ENCODE peak calls at places on chromosomes 16 and 17, in six cellular contexts. Z, B, Y, U, T and C are unnamed samples.

GRCh38 chr16:15598648-15599190 is 44.2 kb downstream of the MARF1 start:
- DNase-seq in Y (no peak), U (no peak), B (no peak), T (no peak), Z (no peak), C (no peak)

GRCh38 chr17:3571043-3571900 is 13.7 kb upstream of the TRPV3 start:
- DNase-seq in U (no peak), Y (no peak), Z (peak; percentile 31), B (no peak), T (no peak), C (no peak)

GRCh38 chr16:35506018-35506897 is 2046.8 kb downstream of the TP53TG3F start:
- DNase-seq in T (no peak), Z (no peak), U (no peak), Y (no peak), B (no peak), C (no peak)

GRCh38 chr17:77503293-77503655 is 362.5 kb downstream of the SEC14L1 start:
- DNase-seq in B (no peak), Y (no peak), Z (no peak), U (no peak), T (no peak), C (no peak)

GRCh38 chr17:36835036-36835435 is 102.2 kb upstream of the LHX1 start:
- DNase-seq in Z (no peak), U (no peak), Y (no peak), T (no peak), B (no peak), C (no peak)

GRCh38 chr17:64150237-64151015 is 20.5 kb upstream of the ERN1 start:
- DNase-seq in U (no peak), B (no peak), T (no peak), Y (no peak), Z (peak; percentile 41), C (no peak)

GRCh38 chr17:63911657-63912100 is 621 bp upstream of the CSHL1 start:
- DNase-seq in Y (peak; percentile 39), B (peak; percentile 27), Z (peak; percentile 93), T (peak; percentile 77), U (peak; percentile 71), C (no peak)

GRCh38 chr16:22671301-22672076 is 142.5 kb upstream of the HS3ST2 start:
- DNase-seq in T (no peak), Z (peak; percentile 60), Y (no peak), B (no peak), U (peak; percentile 43), C (no peak)

GRCh38 chr16:88442811-88443576 is 10.1 kb upstream of the ZFPM1 start:
- DNase-seq in B (peak; percentile 56), Z (peak; percentile 95), U (peak; percentile 81), Y (peak; percentile 75), T (peak; percentile 91), C (peak; percentile 41)

GRCh38 chr17:56499799-56500388 is 93.6 kb upstream of the NOG start:
- DNase-seq in Z (peak; percentile 65), Y (no peak), T (no peak), B (no peak), U (peak; percentile 73), C (peak; percentile 14)

GRCh38 chr16:86946396-86946795 is 368.0 kb downstream of the FOXL1 start:
- DNase-seq in Y (no peak), T (no peak), U (peak; percentile 43), B (no peak), Z (peak; percentile 71), C (no peak)

GRCh38 chr16:11683140-11683539 is 14.9 kb downstream of the SNN start:
- DNase-seq in Z (no peak), B (no peak), T (no peak), Y (no peak), U (no peak), C (no peak)

GRCh38 chr17:50533720-50534148 is 1.2 kb downstream of the EPN3 start:
- DNase-seq in B (no peak), T (no peak), Z (peak; percentile 74), U (peak; percentile 63), Y (no peak), C (no peak)

GRCh38 chr17:40819528-40820125 is 2.8 kb downstream of the KRT10 start:
- DNase-seq in Y (no peak), U (no peak), Z (no peak), T (no peak), B (no peak), C (no peak)

GRCh38 chr17:21358682-21359482 is 17.3 kb upstream of the KCNJ12 start:
- DNase-seq in Z (no peak), Y (no peak), B (no peak), T (no peak), U (no peak), C (no peak)

GRCh38 chr16:9965079-9965478 is 217.1 kb downstream of the GRIN2A start:
- DNase-seq in T (no peak), Y (no peak), B (no peak), U (no peak), Z (no peak), C (no peak)

GRCh38 chr17:17081304-17081940 is 39.2 kb downstream of the MPRIP start:
- DNase-seq in U (no peak), B (no peak), Y (no peak), Z (no peak), T (no peak), C (no peak)

GRCh38 chr16:52545157-52545543 is 1.8 kb downstream of the TOX3 start:
- DNase-seq in B (no peak), T (no peak), Y (no peak), Z (peak; percentile 49), U (no peak), C (no peak)

GRCh38 chr17:1577657-1578428 is 15.3 kb upstream of the PITPNA start:
- DNase-seq in B (no peak), Z (peak; percentile 58), U (no peak), Y (no peak), T (no peak), C (no peak)

GRCh38 chr16:3094289-3095027 is 4.6 kb downstream of the ZSCAN10 start:
- DNase-seq in Y (no peak), T (peak; percentile 64), B (peak; percentile 24), Z (peak; percentile 83), U (peak; percentile 54), C (peak; percentile 34)

GRCh38 chr16:71257768-71258167 is 27.2 kb upstream of the HYDIN start:
- DNase-seq in B (no peak), T (no peak), U (no peak), Y (no peak), Z (no peak), C (no peak)

GRCh38 chr17:34703533-34703932 is 124.2 kb downstream of the TMEM132E start:
- DNase-seq in Z (peak; percentile 96), U (peak; percentile 48), Y (peak; percentile 86), B (no peak), T (peak; percentile 47), C (peak; percentile 74)

GRCh38 chr16:76943936-76944335 is 247.1 kb upstream of the MON1B start:
- DNase-seq in B (no peak), U (no peak), Y (no peak), Z (no peak), T (no peak), C (no peak)

GRCh38 chr17:80023261-80024205 is 12.1 kb downstream of the TBC1D16 start:
- DNase-seq in T (no peak), U (no peak), B (no peak), Y (no peak), Z (no peak), C (no peak)

GRCh38 chr17:18980682-18981384 is 23.7 kb downstream of the FAM83G start:
- DNase-seq in T (no peak), Y (no peak), U (no peak), B (no peak), Z (peak; percentile 74), C (no peak)

GRCh38 chr17:44779211-44780025 is 20.6 kb downstream of the ADAM11 start:
- DNase-seq in Z (peak; percentile 96), U (peak; percentile 87), B (peak; percentile 62), T (peak; percentile 84), Y (peak; percentile 73), C (peak; percentile 87)

GRCh38 chr17:17712268-17712924 is 31.1 kb downstream of the RAI1 start:
- DNase-seq in Y (no peak), U (peak; percentile 48), T (no peak), Z (no peak), B (no peak), C (no peak)

GRCh38 chr16:71778780-71779179 is 29.9 kb downstream of the AP1G1 start:
- DNase-seq in U (no peak), Y (no peak), T (no peak), B (no peak), Z (no peak), C (no peak)

GRCh38 chr16:69522732-69523404 is 42.9 kb upstream of the NFAT5 start:
- DNase-seq in T (no peak), U (no peak), Z (peak; percentile 67), B (no peak), Y (no peak), C (peak; percentile 30)

GRCh38 chr16:23013484-23013883 is 135.8 kb downstream of the USP31 start:
- DNase-seq in Z (peak; percentile 52), Y (no peak), B (no peak), U (peak; percentile 7), T (no peak), C (no peak)

GRCh38 chr16:79090966-79091365 is 509.6 kb downstream of the MAF start:
- DNase-seq in Y (no peak), Z (no peak), B (no peak), T (no peak), U (no peak), C (no peak)

GRCh38 chr16:19432429-19432828 is 14.7 kb downstream of the TMC5 start:
- DNase-seq in U (peak; percentile 48), Y (no peak), Z (no peak), T (no peak), B (no peak), C (no peak)

GRCh38 chr16:85206472-85207356 is 94.4 kb upstream of the CIBAR2 start:
- DNase-seq in U (no peak), B (no peak), Z (peak; percentile 71), Y (no peak), T (no peak), C (no peak)

GRCh38 chr17:51682115-51682514 is 421.8 kb downstream of the UTP18 start:
- DNase-seq in T (no peak), Z (no peak), B (no peak), Y (no peak), U (no peak), C (no peak)
- H3K4me3 ChIP-seq in T (no peak overlapping the region), Z (no peak overlapping the region), B (no peak overlapping the region), Y (no peak overlapping the region), U (no peak overlapping the region), C (no peak overlapping the region)

GRCh38 chr16:81615833-81616232 is 163.3 kb upstream of the PLCG2 start:
- DNase-seq in Z (no peak), B (no peak), Y (no peak), T (no peak), U (no peak), C (no peak)
- H3K36me3 ChIP-seq in Z (peaks cover 20% of the 10 kb centered on the region), B (no peaks in the 10 kb centered on the region), Y (peaks cover 13% of the 10 kb centered on the region), T (no peaks in the 10 kb centered on the region), U (peaks cover 16% of the 10 kb centered on the region), C (no peaks in the 10 kb centered on the region)

GRCh38 chr17:82294086-82294773 is 20.7 kb upstream of the CSNK1D start:
- DNase-seq in U (no peak), T (no peak), Y (no peak), Z (no peak), B (no peak), C (no peak)
- H3K4me3 ChIP-seq in U (peak overlapping the region; percentile 58), T (no peak overlapping the region), Y (no peak overlapping the region), Z (peak overlapping the region; percentile 71), B (no peak overlapping the region), C (no peak overlapping the region)

GRCh38 chr16:68274441-68274840 is 10.1 kb downstream of the SLC7A6 start:
- DNase-seq in T (no peak), U (no peak), B (no peak), Z (no peak), Y (no peak), C (no peak)
- H3K36me3 ChIP-seq in T (peaks cover 6% of the 10 kb centered on the region), U (no peaks in the 10 kb centered on the region), B (peaks cover 4% of the 10 kb centered on the region), Z (peaks cover 52% of the 10 kb centered on the region), Y (peaks cover 8% of the 10 kb centered on the region), C (peaks cover 42% of the 10 kb centered on the region)